ENCODE peak calls at places on chromosome 13, in six cellular contexts. K is B cell, P is right lobe of liver, N is cardiac fibroblast, W is WTC11, A is lower lobe of right lung. B is an unnamed sample.

GRCh38 chr13:48535791-48536190 is 2.9 kb upstream of the RCBTB2 start:
- DNase-seq in K (no peak), A (no peak), W (no peak), P (no peak), N (no peak), B (no peak)

GRCh38 chr13:109646423-109646822 is 140.0 kb downstream of the IRS2 start:
- DNase-seq in W (no peak), A (no peak), N (no peak), K (no peak), P (no peak), B (no peak)

GRCh38 chr13:40190656-40191100 is 475.8 kb downstream of the FOXO1 start:
- DNase-seq in W (no peak), N (peak), P (no peak), A (no peak), K (peak), B (peak)

GRCh38 chr13:23701646-23702045 is 131.4 kb downstream of the TNFRSF19 start:
- DNase-seq in P (no peak), N (peak), K (no peak), W (no peak), A (no peak), B (no peak)

GRCh38 chr13:95676100-95676774 is 702 bp upstream of the DNAJC3 start:
- DNase-seq in W (no peak), N (peak), A (peak), P (peak), K (no peak), B (peak)

GRCh38 chr13:47518530-47518929 is 482.5 kb downstream of the SUCLA2 start:
- DNase-seq in K (no peak), A (no peak), W (no peak), P (no peak), N (no peak), B (no peak)

GRCh38 chr13:68976287-68976686 is 1131.3 kb upstream of the ATXN8OS start:
- DNase-seq in A (no peak), K (no peak), W (no peak), P (no peak), N (no peak), B (no peak)

GRCh38 chr13:109074853-109075252 is 445.4 kb downstream of the MYO16 start:
- DNase-seq in N (no peak), K (no peak), W (no peak), A (no peak), P (no peak), B (no peak)

GRCh38 chr13:54875111-54875510 is 1846.5 kb downstream of the OLFM4 start:
- DNase-seq in K (no peak), N (no peak), A (no peak), W (no peak), P (no peak), B (no peak)

GRCh38 chr13:97235549-97236206 is 13.5 kb downstream of the MBNL2 start:
- DNase-seq in P (no peak), K (no peak), A (no peak), W (no peak), N (no peak), B (no peak)

GRCh38 chr13:86282450-86282849 is 483.2 kb upstream of the SLITRK6 start:
- DNase-seq in A (no peak), K (no peak), W (no peak), P (no peak), N (peak), B (peak)

GRCh38 chr13:101757446-101758039 is 305.1 kb downstream of the ITGBL1 start:
- DNase-seq in P (no peak), W (no peak), A (no peak), K (peak), N (peak), B (peak)

GRCh38 chr13:23570099-23570926 is at the start of gene TNFRSF19:
- DNase-seq in W (no peak), K (no peak), N (peak), P (no peak), A (no peak), B (no peak)

GRCh38 chr13:110713981-110714797 is 689 bp downstream of the ING1 start:
- DNase-seq in A (peak), W (peak), K (peak), P (peak), N (peak), B (peak)

GRCh38 chr13:97346561-97347254 is 87.3 kb upstream of the RAP2A start:
- DNase-seq in K (no peak), A (no peak), W (no peak), P (no peak), N (no peak), B (no peak)

GRCh38 chr13:110119943-110120905 is 186.7 kb downstream of the COL4A1 start:
- DNase-seq in N (no peak), W (no peak), K (no peak), A (no peak), P (no peak), B (peak)

GRCh38 chr13:106152047-106152446 is 383.4 kb downstream of the EFNB2 start:
- DNase-seq in W (no peak), P (no peak), N (no peak), K (no peak), A (no peak), B (peak)

GRCh38 chr13:99056381-99057014 is 78.6 kb upstream of the DOCK9 start:
- DNase-seq in W (no peak), A (no peak), P (no peak), N (no peak), K (no peak), B (peak)

GRCh38 chr13:21465710-21466160 is 6.6 kb upstream of the ZDHHC20 start:
- DNase-seq in P (no peak), W (no peak), A (peak), K (no peak), N (no peak), B (no peak)

GRCh38 chr13:37682496-37682895 is 83.9 kb upstream of the POSTN start:
- DNase-seq in K (no peak), W (no peak), N (no peak), A (no peak), P (no peak), B (no peak)

GRCh38 chr13:37680137-37680536 is 81.6 kb upstream of the POSTN start:
- DNase-seq in N (no peak), P (no peak), W (no peak), K (no peak), A (no peak), B (no peak)

GRCh38 chr13:37681295-37682032 is 82.9 kb upstream of the POSTN start:
- DNase-seq in P (no peak), A (no peak), N (peak), K (no peak), W (no peak), B (peak)

GRCh38 chr13:37679043-37679442 is 80.5 kb upstream of the POSTN start:
- DNase-seq in K (no peak), N (no peak), W (no peak), A (no peak), P (no peak), B (no peak)
- TF ChIP-seq CTCF in K (no peak), N (peak), W (no peak), A (no peak), P (peak), B (peak)

GRCh38 chr13:76223999-76224398 is 587.9 kb downstream of the LMO7 start:
- DNase-seq in P (no peak), W (no peak), K (no peak), N (no peak), A (no peak), B (no peak)

GRCh38 chr13:76226941-76227340 is 590.8 kb downstream of the LMO7 start:
- DNase-seq in N (no peak), K (no peak), P (no peak), W (no peak), A (no peak), B (no peak)

GRCh38 chr13:76222511-76222910 is 586.4 kb downstream of the LMO7 start:
- DNase-seq in P (no peak), A (no peak), K (no peak), N (no peak), W (no peak), B (no peak)

GRCh38 chr13:76225815-76226489 is 589.8 kb downstream of the LMO7 start:
- DNase-seq in A (no peak), N (peak), W (no peak), P (no peak), K (no peak), B (no peak)

DNA sequence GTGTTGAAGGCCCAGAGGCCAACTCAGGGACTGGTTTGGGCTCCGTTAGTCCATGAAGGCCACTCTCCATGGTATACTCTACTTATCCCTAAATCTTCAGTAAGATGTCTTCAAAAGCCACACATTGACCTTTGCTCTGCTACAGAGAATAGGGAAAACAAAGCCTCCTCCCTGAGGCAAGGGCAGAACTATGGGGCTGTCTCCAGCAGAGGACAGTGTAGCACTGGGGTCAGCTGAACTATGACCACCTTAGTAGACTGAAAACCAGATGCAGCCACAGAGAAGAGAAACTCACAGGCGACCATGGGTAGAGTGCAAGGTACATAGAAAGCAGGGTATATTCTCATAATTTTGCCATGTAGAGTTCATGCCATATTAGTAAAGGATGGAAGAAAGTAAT is 587.4 kb downstream of the LMO7 start:
- DNase-seq in N (peak), P (no peak), K (no peak), W (peak), A (no peak), B (peak)
- TF ChIP-seq CTCF in N (no peak), P (no peak), K (no peak), W (no peak), A (no peak), B (no peak)

GRCh38 chr13:112910016-112910415 is 59.0 kb upstream of the MCF2L start:
- DNase-seq in W (no peak), N (no peak), A (no peak), P (no peak), K (no peak), B (no peak)
- TF ChIP-seq CTCF in W (no peak), N (no peak), A (no peak), P (no peak), K (no peak), B (no peak)

GRCh38 chr13:26255717-26256277 is 1.9 kb downstream of the CDK8 start:
- DNase-seq in N (peak), A (no peak), K (no peak), W (no peak), P (no peak), B (peak)
- TF ChIP-seq CTCF in N (peak), A (no peak), K (peak), W (no peak), P (peak), B (peak)

GRCh38 chr13:37602743-37603381 is 4.3 kb upstream of the POSTN start:
- DNase-seq in W (no peak), A (no peak), N (peak), P (no peak), K (no peak), B (peak)
- TF ChIP-seq CTCF in W (no peak), A (peak), N (peak), P (peak), K (no peak), B (peak)

GRCh38 chr13:50766043-50766442 is 77.4 kb downstream of the DLEU7 start:
- DNase-seq in W (no peak), A (no peak), K (no peak), N (no peak), P (no peak), B (no peak)
- TF ChIP-seq CTCF in W (no peak), A (no peak), K (no peak), N (no peak), P (no peak), B (no peak)

GRCh38 chr13:36555151-36555986 is 118.5 kb upstream of the SERTM1 start:
- DNase-seq in W (no peak), N (no peak), P (no peak), A (no peak), K (no peak), B (no peak)
- TF ChIP-seq CTCF in W (no peak), N (no peak), P (no peak), A (no peak), K (no peak), B (no peak)

GRCh38 chr13:113742000-113742441 is 17.0 kb upstream of the TMEM255B start:
- DNase-seq in A (peak), N (peak), W (peak), P (no peak), K (peak), B (peak)
- TF ChIP-seq CTCF in A (peak), N (peak), W (peak), P (no peak), K (no peak), B (no peak)